ENCODE peak calls at places on chromosomes 4 and X, in eight cellular contexts. F is KG1; D is choroid plexus epithelial cell; L is C1 segment of cervical spinal cord; A is GM12891; G is stimulated activated naive CD4-positive, alpha-beta T cell; X is HEK293T; Z is HT1080. U is an unnamed sample.

GRCh38 chr4:79679859-79680258 is 271.8 kb upstream of the GK2 start:
- DNase-seq in F (no peak), D (no peak), L (no peak), A (no peak), G (no peak), X (no peak), Z (no peak), U (no peak)

GRCh38 chr4:101158136-101158485 is 189.2 kb downstream of the PPP3CA start:
- DNase-seq in F (no peak), D (no peak), L (no peak), A (no peak), G (no peak), X (no peak), Z (no peak), U (no peak)

GRCh38 chr4:107519057-107519456 is 201.0 kb downstream of the PAPSS1 start:
- DNase-seq in F (no peak), D (peak), L (no peak), A (no peak), G (no peak), X (peak), Z (peak), U (peak)

GRCh38 chrX:140733766-140734342 is 24.3 kb downstream of the LINC00632 start:
- DNase-seq in F (no peak), D (peak), L (no peak), A (no peak), G (peak), X (peak), Z (peak), U (no peak)

GRCh38 chr4:1330761-1331590 is 16.0 kb upstream of the UVSSA start:
- DNase-seq in F (no peak), D (no peak), L (no peak), A (no peak), G (peak), X (no peak), Z (no peak), U (no peak)

GRCh38 chr4:140621161-140621560 is 52.4 kb upstream of the UCP1 start:
- DNase-seq in F (no peak), D (no peak), L (no peak), A (no peak), G (no peak), X (no peak), Z (no peak), U (no peak)

GRCh38 chrX:101931104-101931493 is 728 bp downstream of the ZMAT1 start:
- DNase-seq in F (no peak), D (no peak), L (no peak), A (peak), G (peak), X (no peak), Z (peak), U (no peak)

GRCh38 chr4:83083925-83084475 is 30.5 kb downstream of the PLAC8 start:
- DNase-seq in F (no peak), D (no peak), L (no peak), A (no peak), G (peak), X (peak), Z (no peak), U (no peak)

GRCh38 chr4:126890994-126891393 is 741.8 kb upstream of the INTU start:
- DNase-seq in F (no peak), D (peak), L (no peak), A (no peak), G (no peak), X (no peak), Z (no peak), U (no peak)

GRCh38 chrX:77527233-77528001 is 80.2 kb downstream of the FGF16 start:
- DNase-seq in F (no peak), D (no peak), L (no peak), A (no peak), G (no peak), X (no peak), Z (no peak), U (no peak)

GRCh38 chr4:174086829-174087799 is 196.4 kb downstream of the FBXO8 start:
- DNase-seq in F (no peak), D (no peak), L (no peak), A (no peak), G (no peak), X (no peak), Z (no peak), U (no peak)

GRCh38 chr4:183110244-183110643 is 11.2 kb downstream of the WWC2 start:
- DNase-seq in F (no peak), D (no peak), L (no peak), A (no peak), G (no peak), X (no peak), Z (no peak), U (no peak)

GRCh38 chr4:48906283-48907173 is at the start of gene OCIAD2:
- DNase-seq in F (peak), D (peak), L (no peak), A (peak), G (peak), X (no peak), Z (peak), U (no peak)

GRCh38 chr4:169773889-169774288 is 16.1 kb upstream of the HPF1 start:
- DNase-seq in F (no peak), D (no peak), L (no peak), A (no peak), G (no peak), X (no peak), Z (no peak), U (no peak)

GRCh38 chr4:118845552-118846065 is 9.7 kb upstream of the SEC24D start:
- DNase-seq in F (no peak), D (no peak), L (no peak), A (no peak), G (no peak), X (no peak), Z (no peak), U (no peak)

GRCh38 chr4:39706334-39706733 is 8.4 kb downstream of the UBE2K start:
- DNase-seq in F (no peak), D (peak), L (no peak), A (no peak), G (no peak), X (no peak), Z (peak), U (no peak)

GRCh38 chr4:165756831-165757230 is 116.2 kb upstream of the TLL1 start:
- DNase-seq in F (no peak), D (no peak), L (no peak), A (no peak), G (no peak), X (no peak), Z (no peak), U (no peak)

GRCh38 chrX:128464091-128464490 is 411.9 kb upstream of the ACTRT1 start:
- DNase-seq in F (no peak), D (no peak), L (no peak), A (no peak), G (no peak), X (no peak), Z (peak), U (no peak)